ENCODE peak calls at places on chromosomes 2 and 18, in ten cellular contexts. J is A673; G is NCI-H226; B is SJSA1; K is coronary artery; Q is aorta; U is GM13976; Z is stimulated activated CD8-positive, alpha-beta memory T cell treated with anti-CD3 and anti-CD28 coated beads, Interleukin-7, amount 100 ng/mL, for 24 hours; E is uterus; O is Panc1. I is an unnamed sample.

GRCh38 chr2:134120160-134120717 is 133.6 kb upstream of the MGAT5 start:
- DNase-seq in J (no peak), G (no peak), B (no peak), K (no peak), Q (peak), U (no peak), Z (no peak), E (peak), O (no peak), I (no peak)

GRCh38 chr18:1261054-1261453 is 356.4 kb downstream of the ADCYAP1 start:
- DNase-seq in J (no peak), G (no peak), B (no peak), K (no peak), Q (no peak), U (no peak), Z (no peak), E (no peak), O (no peak), I (no peak)

GRCh38 chr2:168530980-168531379 is 74.9 kb downstream of the CERS6 start:
- DNase-seq in J (peak), G (no peak), B (no peak), K (no peak), Q (no peak), U (no peak), Z (no peak), E (no peak), O (no peak), I (no peak)

GRCh38 chr2:69911985-69912563 is 2.8 kb upstream of the MXD1 start:
- DNase-seq in J (peak), G (no peak), B (peak), K (no peak), Q (no peak), U (peak), Z (no peak), E (no peak), O (no peak), I (no peak)

GRCh38 chr2:71688530-71688929 is 235.2 kb downstream of the DYSF start:
- DNase-seq in J (no peak), G (no peak), B (no peak), K (no peak), Q (no peak), U (no peak), Z (no peak), E (no peak), O (no peak), I (no peak)

GRCh38 chr18:74420491-74420890 is 36.6 kb downstream of the DIPK1C start:
- DNase-seq in J (no peak), G (no peak), B (no peak), K (no peak), Q (no peak), U (no peak), Z (no peak), E (peak), O (no peak), I (no peak)

GRCh38 chr2:151862688-151863087 is 34.5 kb upstream of the ARL5A start:
- DNase-seq in J (no peak), G (no peak), B (no peak), K (no peak), Q (no peak), U (peak), Z (no peak), E (no peak), O (no peak), I (no peak)

GRCh38 chr18:34801769-34802168 is 91.7 kb downstream of the DTNA start:
- DNase-seq in J (no peak), G (no peak), B (no peak), K (no peak), Q (no peak), U (no peak), Z (no peak), E (no peak), O (no peak), I (no peak)

GRCh38 chr2:9883897-9884296 is 40.6 kb downstream of the TAF1B start:
- DNase-seq in J (no peak), G (no peak), B (no peak), K (no peak), Q (no peak), U (no peak), Z (no peak), E (no peak), O (no peak), I (no peak)

GRCh38 chr2:195318440-195319111 is 338.4 kb upstream of the SLC39A10 start:
- DNase-seq in J (peak), G (peak), B (peak), K (no peak), Q (no peak), U (peak), Z (no peak), E (no peak), O (no peak), I (peak)